ENCODE peak calls at places on chromosomes 6 and 20, in six cellular contexts. P is HepG2, Z is tibial nerve, H is suprapubic skin, M is transverse colon, R is A549. Q is an unnamed sample.

GRCh38 chr6:149856256-149856994 is 7.7 kb downstream of the LRP11 start:
- DNase-seq in P (no peak), R (no peak), M (no peak), Z (no peak), H (no peak), Q (no peak)

GRCh38 chr6:108800510-108800909 is 47.7 kb upstream of the ARMC2 start:
- DNase-seq in R (no peak), H (no peak), P (no peak), M (no peak), Z (no peak), Q (no peak)

GRCh38 chr6:12572884-12573824 is 143.4 kb upstream of the PHACTR1 start:
- DNase-seq in Z (no peak), P (no peak), H (no peak), R (peak), M (no peak), Q (no peak)

GRCh38 chr6:1130692-1131091 is 181.2 kb upstream of the FOXQ1 start:
- DNase-seq in Z (no peak), H (no peak), R (no peak), P (no peak), M (no peak), Q (no peak)

GRCh38 chr6:107246972-107247615 is 131.8 kb upstream of the BEND3 start:
- DNase-seq in M (no peak), H (no peak), R (no peak), Z (no peak), P (no peak), Q (no peak)

GRCh38 chr6:77620290-77620882 is 32.5 kb upstream of the MEI4 start:
- DNase-seq in M (no peak), H (no peak), Z (peak), R (no peak), P (peak), Q (no peak)

GRCh38 chr6:94636780-94637385 is 940.5 kb upstream of the MANEA start:
- DNase-seq in R (no peak), H (no peak), Z (no peak), M (no peak), P (peak), Q (no peak)

GRCh38 chr20:58818585-58819285 is 32.0 kb downstream of the GNAS-AS1 start:
- DNase-seq in H (no peak), P (no peak), R (no peak), Z (no peak), M (no peak), Q (no peak)

GRCh38 chr6:17501982-17502704 is 98.0 kb upstream of the FAM8A1 start:
- DNase-seq in M (no peak), P (no peak), R (no peak), H (no peak), Z (no peak), Q (no peak)

GRCh38 chr6:119090256-119090655 is 11.8 kb upstream of the FAM184A start:
- DNase-seq in Z (no peak), P (no peak), H (no peak), R (no peak), M (no peak), Q (no peak)

GRCh38 chr6:3421763-3422456 is 34.9 kb downstream of the SLC22A23 start:
- DNase-seq in P (no peak), Z (no peak), H (peak), M (no peak), R (no peak), Q (no peak)

GRCh38 chr20:53778041-53778516 is 184.4 kb upstream of the ZNF217 start:
- DNase-seq in M (no peak), R (no peak), H (peak), P (no peak), Z (no peak), Q (no peak)

GRCh38 chr20:21677261-21677660 is 28.2 kb upstream of the PAX1 start:
- DNase-seq in P (no peak), H (no peak), Z (no peak), R (no peak), M (no peak), Q (no peak)

GRCh38 chr6:77650098-77650663 is 2.7 kb upstream of the MEI4 start:
- DNase-seq in H (no peak), P (no peak), Z (no peak), M (peak), R (no peak), Q (no peak)

DNA sequence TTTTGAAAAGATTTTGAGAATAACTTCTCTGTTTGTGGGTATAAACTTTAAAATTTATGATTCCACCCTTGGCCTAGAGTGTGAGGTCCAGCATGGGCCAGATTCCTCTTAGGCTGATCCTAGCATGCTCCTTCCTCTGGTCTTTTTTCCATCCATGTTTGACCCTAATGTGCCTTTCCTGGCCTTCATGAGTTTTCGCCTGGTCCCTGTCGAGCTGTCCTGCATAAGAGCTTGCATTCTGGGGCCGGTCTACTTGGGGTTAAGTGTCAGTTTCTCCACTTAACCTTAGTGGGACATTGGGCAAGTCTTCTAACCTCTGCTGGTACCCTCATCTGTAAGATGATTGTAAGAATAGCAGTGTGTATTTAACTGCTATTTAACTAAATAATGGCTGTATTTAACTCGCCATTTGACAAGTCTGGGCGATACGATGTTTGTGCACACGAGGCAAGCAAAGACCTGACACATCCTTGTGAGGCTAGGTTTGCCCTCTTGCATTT is 40.7 kb upstream of the TAGAP start:
- DNase-seq in P (no peak), Z (no peak), R (no peak), M (no peak), H (no peak), Q (no peak)
- H3K27ac ChIP-seq in P (no peak), Z (no peak), R (no peak), M (no peak), H (no peak), Q (no peak)

GRCh38 chr6:16196958-16197576 is 41.3 kb upstream of the GMPR start:
- DNase-seq in R (no peak), H (no peak), P (no peak), Z (no peak), M (no peak), Q (no peak)
- TF ChIP-seq EP300 in R (no peak), H (no peak), P (no peak), Z (no peak), M (no peak), Q (no peak)

GRCh38 chr6:125258651-125259353 is 43.0 kb downstream of the HDDC2 start:
- DNase-seq in Z (no peak), M (no peak), H (no peak), P (no peak), R (no peak), Q (no peak)
- H3K4me3 ChIP-seq in Z (no peak), M (no peak), H (no peak), P (no peak), R (no peak), Q (no peak)

GRCh38 chr6:7693827-7694226 is 32.1 kb upstream of the BMP6 start:
- DNase-seq in M (no peak), P (no peak), H (no peak), Z (no peak), R (no peak), Q (no peak)

GRCh38 chr6:7697820-7698623 is 27.9 kb upstream of the BMP6 start:
- DNase-seq in M (peak), H (no peak), Z (peak), P (peak), R (peak), Q (no peak)

GRCh38 chr6:7701212-7701834 is 24.6 kb upstream of the BMP6 start:
- DNase-seq in P (no peak), R (no peak), M (no peak), H (no peak), Z (no peak), Q (no peak)

GRCh38 chr6:7696061-7696460 is 29.8 kb upstream of the BMP6 start:
- DNase-seq in R (no peak), P (no peak), Z (no peak), H (no peak), M (no peak), Q (no peak)

GRCh38 chr6:7697432-7697819 is 28.5 kb upstream of the BMP6 start:
- DNase-seq in Z (no peak), M (no peak), H (no peak), P (no peak), R (no peak), Q (no peak)
- H3K27ac ChIP-seq in Z (no peak), M (no peak), H (no peak), P (no peak), R (peak), Q (no peak)

GRCh38 chr6:70112686-70113570 is 190.0 kb downstream of the COL9A1 start:
- DNase-seq in P (no peak), H (no peak), M (no peak), Z (no peak), R (no peak), Q (no peak)
- TF ChIP-seq EP300 in P (no peak), H (no peak), M (no peak), Z (no peak), R (no peak), Q (no peak)

GRCh38 chr6:27213544-27214125 is 33.9 kb upstream of the PRSS16 start:
- DNase-seq in M (no peak), H (no peak), Z (no peak), P (no peak), R (peak), Q (no peak)
- H3K4me3 ChIP-seq in M (no peak), H (no peak), Z (no peak), P (no peak), R (peak), Q (no peak)

GRCh38 chr20:33653900-33654596 is 8.1 kb upstream of the C20orf144 start:
- DNase-seq in R (no peak), Z (no peak), P (no peak), M (peak), H (no peak), Q (peak)
- H3K27ac ChIP-seq in R (no peak), Z (no peak), P (no peak), M (peak), H (no peak), Q (peak)

Q was measured in ovary.